ENCODE peak calls at places on chromosomes 2 and 18, in six cellular contexts. Q is transverse colon, Y is right cardiac atrium, K is PC-3, X is HCT116, N is neural progenitor cell. L is an unnamed sample. For H3K4me1, the result is how much of the 10 kb centered on the place peaks cover.

GRCh38 chr2:238636269-238637073 is 209.7 kb downstream of the ASB1 start:
- DNase-seq in Q (no peak), Y (no peak), K (peak), X (no peak), N (no peak), L (peak)

GRCh38 chr2:12547771-12548170 is 169.0 kb upstream of the TRIB2 start:
- DNase-seq in Q (no peak), Y (no peak), K (no peak), X (no peak), N (peak), L (no peak)

GRCh38 chr2:85862426-85862825 is 26.4 kb downstream of the ST3GAL5 start:
- DNase-seq in Q (no peak), Y (no peak), K (no peak), X (no peak), N (no peak), L (no peak)

GRCh38 chr18:75218524-75218923 is 7.9 kb downstream of the TSHZ1 start:
- DNase-seq in Q (peak), Y (no peak), K (no peak), X (no peak), N (no peak), L (no peak)

GRCh38 chr2:8502316-8502715 is 179.5 kb upstream of the ID2 start:
- DNase-seq in Q (no peak), Y (peak), K (peak), X (no peak), N (no peak), L (no peak)

GRCh38 chr2:120596990-120597594 is 138.6 kb upstream of the GLI2 start:
- DNase-seq in Q (peak), Y (peak), K (no peak), X (no peak), N (peak), L (peak)

GRCh38 chr2:57698935-57699449 is 347.6 kb upstream of the VRK2 start:
- DNase-seq in Q (no peak), Y (no peak), K (no peak), X (no peak), N (no peak), L (no peak)

GRCh38 chr18:31954349-31954748 is 11.4 kb upstream of the TRAPPC8 start:
- DNase-seq in Q (peak), Y (no peak), K (peak), X (no peak), N (no peak), L (peak)

GRCh38 chr2:64650722-64651338 is 2.9 kb downstream of the SERTAD2 start:
- DNase-seq in Q (peak), Y (no peak), K (peak), X (no peak), N (no peak), L (no peak)

GRCh38 chr2:30400151-30400954 is 46.7 kb upstream of the LCLAT1 start:
- DNase-seq in Q (no peak), Y (no peak), K (no peak), X (no peak), N (no peak), L (no peak)

GRCh38 chr2:46034535-46034934 is 262.7 kb upstream of the EPAS1 start:
- DNase-seq in Q (no peak), Y (peak), K (no peak), X (no peak), N (no peak), L (no peak)

GRCh38 chr2:37527362-37527761 is 144.1 kb downstream of the CDC42EP3 start:
- DNase-seq in Q (no peak), Y (no peak), K (no peak), X (no peak), N (no peak), L (no peak)

GRCh38 chr2:199310654-199311275 is 147.0 kb downstream of the SATB2 start:
- DNase-seq in Q (no peak), Y (no peak), K (no peak), X (no peak), N (no peak), L (no peak)

GRCh38 chr2:199309973-199310372 is 147.8 kb downstream of the SATB2 start:
- DNase-seq in Q (no peak), Y (no peak), K (no peak), X (no peak), N (peak), L (no peak)

GRCh38 chr2:199307461-199307860 is 150.3 kb downstream of the SATB2 start:
- DNase-seq in Q (no peak), Y (no peak), K (no peak), X (no peak), N (no peak), L (peak)

GRCh38 chr2:199309411-199309810 is 148.3 kb downstream of the SATB2 start:
- DNase-seq in Q (no peak), Y (no peak), K (no peak), X (no peak), N (no peak), L (no peak)

DNA sequence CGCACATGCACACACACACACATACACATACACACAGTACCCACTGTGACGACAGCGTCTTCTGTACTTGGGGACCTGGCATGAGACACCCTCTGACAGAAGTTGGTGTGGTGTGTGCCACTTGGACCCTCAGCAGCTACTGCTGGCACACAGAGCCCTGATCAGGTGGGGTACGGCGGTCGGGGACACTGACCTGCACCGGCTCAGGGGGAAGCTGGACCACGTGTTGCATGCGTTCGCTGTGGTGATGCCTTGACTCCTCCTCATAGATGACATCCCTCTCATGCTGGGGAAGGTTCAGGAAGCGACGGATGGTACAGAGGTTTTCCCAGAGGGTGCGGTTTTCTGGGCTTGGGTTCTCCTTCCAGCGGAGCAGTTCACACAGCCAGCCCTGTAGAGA is 149.2 kb downstream of the SATB2 start:
- DNase-seq in Q (no peak), Y (no peak), K (no peak), X (no peak), N (no peak), L (no peak)
- H3K4me1 ChIP-seq in Q (under half), Y (under half), K (under half), X (under half), N (under half), L (under half)

DNA sequence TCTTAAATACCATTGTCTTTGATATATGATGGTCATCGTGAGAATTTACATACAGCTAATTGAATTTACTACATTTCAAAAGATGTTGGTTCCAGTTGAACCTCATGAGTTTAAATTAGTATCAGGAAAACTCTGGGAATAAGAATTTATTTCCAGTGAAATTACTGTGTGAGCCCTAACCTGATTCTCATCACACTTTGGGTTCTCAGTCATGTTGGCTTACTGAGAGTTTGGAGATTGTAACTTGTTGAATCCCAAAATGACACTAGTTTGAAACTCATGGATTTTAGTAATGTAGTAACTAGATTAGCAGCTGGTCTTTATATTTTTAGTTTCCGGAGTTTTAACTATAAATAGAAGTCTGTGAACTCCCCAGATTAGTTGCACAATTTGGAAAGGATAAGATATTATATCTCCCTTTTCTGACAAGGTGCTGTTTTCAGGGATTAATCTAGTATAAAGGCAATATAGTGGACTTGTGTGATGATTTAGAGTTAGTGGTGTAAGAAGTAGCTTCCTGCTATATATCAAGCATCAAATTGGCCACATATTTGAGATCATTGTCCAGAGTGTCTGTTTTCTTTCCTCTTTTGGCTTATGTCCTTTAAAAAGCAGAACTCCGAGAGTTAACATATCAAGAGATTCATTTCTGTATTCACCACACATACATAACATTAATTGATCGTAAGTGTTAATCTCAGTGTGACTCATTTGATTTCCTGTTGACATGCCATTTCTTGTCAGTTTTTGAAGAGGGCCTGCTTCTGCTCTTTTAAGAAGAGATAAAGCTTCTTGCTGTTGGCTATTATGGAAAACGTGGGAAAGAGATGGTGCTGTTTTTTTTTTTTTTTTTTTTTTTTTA is 15.7 kb downstream of the NDUFV2 start:
- DNase-seq in Q (no peak), Y (no peak), K (no peak), X (no peak), N (no peak), L (no peak)
- H3K4me1 ChIP-seq in Q (under half), Y (under half), K (under half), X (under half), N (under half), L (under half)

GRCh38 chr18:25076980-25077780 is 274.8 kb downstream of the ZNF521 start:
- DNase-seq in Q (no peak), Y (no peak), K (no peak), X (no peak), N (peak), L (no peak)

GRCh38 chr18:25080988-25081387 is 271.0 kb downstream of the ZNF521 start:
- DNase-seq in Q (no peak), Y (no peak), K (no peak), X (no peak), N (no peak), L (no peak)

GRCh38 chr18:25074925-25075693 is 276.9 kb downstream of the ZNF521 start:
- DNase-seq in Q (no peak), Y (no peak), K (no peak), X (no peak), N (peak), L (no peak)

GRCh38 chr18:25075793-25076192 is 276.2 kb downstream of the ZNF521 start:
- DNase-seq in Q (no peak), Y (no peak), K (no peak), X (no peak), N (no peak), L (peak)

DNA sequence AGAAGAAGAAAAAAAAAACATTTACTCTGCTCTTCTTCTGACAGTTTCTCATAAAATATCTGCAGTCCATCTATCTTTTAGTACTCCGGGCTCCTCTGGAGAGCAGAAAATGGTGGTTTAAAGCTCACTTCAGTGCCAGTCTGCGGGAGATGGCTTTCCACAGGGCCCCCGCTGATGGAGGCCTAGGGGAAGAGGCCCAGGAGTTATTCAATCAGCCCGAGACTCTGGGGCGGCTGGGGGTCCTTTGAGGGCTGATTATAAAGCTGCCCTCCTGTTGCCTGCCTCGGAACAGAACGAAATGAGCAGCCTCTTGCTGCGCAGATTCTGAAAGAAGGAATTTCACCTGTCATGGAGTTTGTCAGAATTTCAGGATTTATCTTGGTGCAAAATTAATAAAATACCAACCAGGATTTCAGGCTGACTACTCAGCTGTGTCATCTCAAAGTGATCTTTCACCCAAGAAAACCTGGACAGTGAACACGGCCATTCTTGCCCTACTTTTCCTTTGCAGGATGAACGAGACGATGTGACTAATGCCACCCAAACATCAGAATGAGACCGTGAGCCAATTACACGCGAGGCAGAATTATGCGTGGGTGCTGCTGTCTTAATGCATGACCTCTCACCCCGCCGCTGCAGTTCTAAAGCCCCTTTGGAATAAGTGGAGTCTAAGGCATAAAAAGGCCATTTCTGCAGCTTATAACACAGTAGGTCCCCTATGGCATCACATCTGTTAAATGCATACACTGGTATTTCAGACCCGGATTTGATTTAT is 273.8 kb downstream of the ZNF521 start:
- DNase-seq in Q (no peak), Y (no peak), K (no peak), X (no peak), N (peak), L (no peak)
- H3K4me1 ChIP-seq in Q (under half), Y (under half), K (under half), X (under half), N (half or more), L (under half)

DNA sequence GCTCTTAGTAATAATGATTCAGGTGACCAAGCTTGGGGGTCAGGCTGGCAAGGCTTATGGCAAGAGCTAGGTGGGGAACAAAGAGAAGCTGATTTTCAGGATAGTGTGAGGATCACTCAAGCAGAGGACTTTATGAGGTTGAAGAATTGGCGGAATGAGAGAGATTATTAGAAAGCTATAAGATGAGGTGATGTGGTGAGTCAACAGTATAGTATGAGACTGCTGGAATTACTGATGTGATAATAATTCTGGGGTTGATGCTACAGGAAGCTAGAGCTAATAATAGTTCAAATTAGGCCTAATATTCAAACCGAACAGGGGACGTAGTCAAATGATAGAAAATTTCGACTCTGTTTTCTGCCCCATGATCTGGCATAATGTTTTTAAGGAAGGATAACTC is 2115.3 kb upstream of the PIK3C3 start:
- DNase-seq in Q (no peak), Y (no peak), K (no peak), X (no peak), N (no peak), L (peak)
- H3K4me1 ChIP-seq in Q (under half), Y (under half), K (under half), X (under half), N (under half), L (under half)

GRCh38 chr2:240463866-240464481 is 28.5 kb downstream of the GPC1 start:
- DNase-seq in Q (no peak), Y (peak), K (no peak), X (no peak), N (no peak), L (no peak)

GRCh38 chr2:240464514-240465241 is 29.2 kb downstream of the GPC1 start:
- DNase-seq in Q (no peak), Y (peak), K (no peak), X (no peak), N (no peak), L (no peak)

GRCh38 chr2:240466579-240467148 is 31.2 kb downstream of the GPC1 start:
- DNase-seq in Q (peak), Y (peak), K (no peak), X (no peak), N (no peak), L (no peak)

GRCh38 chr2:240465765-240466578 is 30.5 kb downstream of the GPC1 start:
- DNase-seq in Q (peak), Y (peak), K (no peak), X (no peak), N (no peak), L (no peak)

GRCh38 chr2:240465268-240465764 is 29.9 kb downstream of the GPC1 start:
- DNase-seq in Q (peak), Y (peak), K (no peak), X (no peak), N (no peak), L (no peak)
- H3K4me1 ChIP-seq in Q (under half), Y (under half), K (under half), X (under half), N (under half), L (under half)

GRCh38 chr2:155895016-155895415 is 437.5 kb downstream of the NR4A2 start:
- DNase-seq in Q (no peak), Y (no peak), K (peak), X (no peak), N (no peak), L (no peak)
- H3K4me1 ChIP-seq in Q (under half), Y (under half), K (under half), X (under half), N (under half), L (under half)

GRCh38 chr18:9925795-9926194 is 12.0 kb downstream of the VAPA start:
- DNase-seq in Q (no peak), Y (no peak), K (no peak), X (no peak), N (no peak), L (no peak)

GRCh38 chr18:9928646-9929259 is 14.9 kb downstream of the VAPA start:
- DNase-seq in Q (no peak), Y (no peak), K (peak), X (no peak), N (no peak), L (no peak)

GRCh38 chr18:9926977-9927376 is 13.2 kb downstream of the VAPA start:
- DNase-seq in Q (no peak), Y (no peak), K (no peak), X (no peak), N (no peak), L (no peak)

GRCh38 chr18:9926223-9926894 is 12.5 kb downstream of the VAPA start:
- DNase-seq in Q (no peak), Y (no peak), K (no peak), X (no peak), N (no peak), L (no peak)

GRCh38 chr18:9927392-9928063 is 13.7 kb downstream of the VAPA start:
- DNase-seq in Q (no peak), Y (no peak), K (no peak), X (no peak), N (no peak), L (no peak)
- H3K4me1 ChIP-seq in Q (under half), Y (under half), K (under half), X (under half), N (under half), L (under half)